ENCODE peak calls at places on chromosome 14, in four cellular contexts. L is WTC11, D is choroid plexus epithelial cell, F is mesothelial cell of epicardium. H is an unnamed sample.

GRCh38 chr14:67577909-67578749 is 21.9 kb downstream of the PIGH start:
- DNase-seq in D (no peak), F (no peak), L (no peak), H (no peak)

GRCh38 chr14:76551116-76551515 is 175.2 kb downstream of the ESRRB start:
- DNase-seq in F (no peak), D (no peak), L (no peak), H (no peak)

GRCh38 chr14:45065951-45066350 is 18.0 kb upstream of the PRPF39 start:
- DNase-seq in D (no peak), F (no peak), L (no peak), H (no peak)

GRCh38 chr14:24965934-24966593 is 83.9 kb downstream of the STXBP6 start:
- DNase-seq in D (peak; percentile 82), F (no peak), L (no peak), H (no peak)

GRCh38 chr14:62081012-62081612 is 318.9 kb downstream of the SNAPC1 start:
- DNase-seq in L (no peak), D (no peak), F (no peak), H (no peak)

GRCh38 chr14:54975856-54976255 is 51.0 kb downstream of the WDHD1 start:
- DNase-seq in D (peak; percentile 39), L (no peak), F (no peak), H (no peak)

GRCh38 chr14:34211732-34212131 is 250.3 kb downstream of the SPTSSA start:
- DNase-seq in D (no peak), L (no peak), F (no peak), H (no peak)

GRCh38 chr14:32230181-32230580 is 27.1 kb upstream of the RNU6-8 start:
- DNase-seq in F (no peak), L (no peak), D (peak; percentile 32), H (no peak)

GRCh38 chr14:95196268-95196667 is 38.9 kb upstream of the DICER1 start:
- DNase-seq in L (no peak), D (peak; percentile 26), F (no peak), H (no peak)

GRCh38 chr14:100587248-100587762 is at the start of gene BEGAIN:
- DNase-seq in D (no peak), L (peak; percentile 36), F (no peak), H (no peak)

GRCh38 chr14:24441904-24442239 is 704 bp downstream of the SDR39U1 start:
- DNase-seq in D (no peak), L (no peak), F (no peak), H (no peak)

GRCh38 chr14:60183724-60184596 is 18.8 kb upstream of the DHRS7 start:
- DNase-seq in F (no peak), D (peak; percentile 87), L (no peak), H (no peak)

GRCh38 chr14:60184597-60185555 is 19.7 kb upstream of the DHRS7 start:
- DNase-seq in D (no peak), L (no peak), F (no peak), H (no peak)

GRCh38 chr14:60189923-60190840 is 25.0 kb upstream of the DHRS7 start:
- DNase-seq in L (no peak), F (no peak), D (no peak), H (no peak)

GRCh38 chr14:60188696-60189095 is 23.5 kb upstream of the DHRS7 start:
- DNase-seq in L (no peak), D (no peak), F (no peak), H (no peak)

GRCh38 chr14:60188115-60188514 is 22.9 kb upstream of the DHRS7 start:
- DNase-seq in L (no peak), F (no peak), D (peak; percentile 42), H (no peak)
- TF ChIP-seq CTCF in L (no peak), F (no peak), D (peak; percentile 43), H (no peak)

GRCh38 chr14:69363055-69363454 is 35.0 kb downstream of the ERH start:
- DNase-seq in F (no peak), D (peak; percentile 61), L (peak; percentile 63), H (no peak)
- TF ChIP-seq CTCF in F (no peak), D (peak; percentile 75), L (no peak), H (no peak)

GRCh38 chr14:65604946-65605345 is 192.4 kb downstream of the FUT8 start:
- DNase-seq in L (no peak), F (no peak), D (peak; percentile 23), H (no peak)
- TF ChIP-seq CTCF in L (no peak), F (no peak), D (peak; percentile 44), H (no peak)

DNA sequence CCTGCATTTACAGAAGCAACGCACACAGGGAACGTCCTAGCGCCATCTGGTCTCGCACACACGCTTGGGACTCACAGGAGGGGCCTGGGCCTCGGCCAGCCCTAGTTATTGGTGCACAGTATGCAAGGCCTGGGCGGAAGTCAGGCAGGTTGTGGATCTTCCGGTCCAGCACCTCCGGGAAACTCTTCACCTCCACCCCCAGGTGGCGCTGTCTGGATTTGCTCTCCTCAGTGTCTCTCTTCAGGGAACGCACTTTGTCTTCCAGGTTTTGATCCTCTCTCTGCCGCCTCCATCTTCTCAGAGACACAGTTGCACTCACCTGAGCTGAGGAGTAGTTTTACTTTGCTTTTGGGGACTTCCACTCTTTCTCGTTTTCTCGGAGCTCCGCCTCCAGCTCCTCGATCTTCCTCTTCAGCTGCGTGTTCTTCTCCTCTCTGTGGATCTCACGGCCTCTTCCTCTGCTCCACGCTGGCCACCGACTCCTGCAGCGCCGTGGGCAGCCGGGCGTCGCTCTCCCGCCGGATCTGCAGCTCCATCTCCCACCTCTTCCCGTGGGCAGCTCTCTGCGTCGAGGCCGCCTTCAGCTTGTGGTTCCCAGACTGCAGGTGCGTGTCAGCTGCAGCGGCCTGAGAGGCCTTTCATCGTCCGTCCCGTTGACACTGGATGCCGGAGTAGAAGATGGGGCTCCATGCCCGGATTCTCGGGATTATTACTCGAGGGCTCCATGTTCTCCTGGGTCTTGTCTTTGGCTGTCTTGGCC is 933.8 kb downstream of the TMEM121 start:
- DNase-seq in L (peak; percentile 10), D (no peak), F (no peak), H (no peak)
- TF ChIP-seq CTCF in L (no peak), D (no peak), F (peak; percentile 21), H (peak; percentile 69)

GRCh38 chr14:20989787-20990600 is at the start of gene METTL17:
- DNase-seq in L (peak; percentile 82), D (peak; percentile 99), F (peak; percentile 68), H (peak; percentile 79)
- TF ChIP-seq CTCF in L (no peak), D (peak; percentile 63), F (no peak), H (peak; percentile 39)

GRCh38 chr14:90454041-90455000 is 57.5 kb downstream of the CALM1 start:
- DNase-seq in L (peak; percentile 96), D (peak; percentile 85), F (peak; percentile 58), H (no peak)
- TF ChIP-seq CTCF in L (no peak), D (peak; percentile 12), F (no peak), H (no peak)

H was measured in CD14-positive monocyte.